ENCODE peak calls at places on chromosomes 3 and 15, in seven cellular contexts. One of them, this sample, is unnamed.

GRCh38 chr3:64443553-64444331 is 218.5 kb upstream of the PRICKLE2 start:
- DNase-seq in A172: no peak
- DNase-seq in Panc1: no peak
- DNase-seq in GM23338: no peak
- DNase-seq in NCI-H1436: no peak
- DNase-seq in small intestine: no peak
- DNase-seq in RWPE1: no peak
- DNase-seq in this sample: peak; percentile 41

GRCh38 chr3:158773166-158773565 is 28.7 kb upstream of the MFSD1 start:
- DNase-seq in A172: no peak
- DNase-seq in Panc1: no peak
- DNase-seq in GM23338: no peak
- DNase-seq in NCI-H1436: no peak
- DNase-seq in small intestine: no peak
- DNase-seq in RWPE1: no peak
- DNase-seq in this sample: no peak

GRCh38 chr3:45317710-45318109 is 70.7 kb upstream of the LARS2 start:
- DNase-seq in A172: no peak
- DNase-seq in Panc1: no peak
- DNase-seq in GM23338: no peak
- DNase-seq in NCI-H1436: no peak
- DNase-seq in small intestine: no peak
- DNase-seq in RWPE1: no peak
- DNase-seq in this sample: no peak

GRCh38 chr15:71753346-71753745 is 57.0 kb upstream of the NR2E3 start:
- DNase-seq in A172: peak; percentile 32
- DNase-seq in Panc1: no peak
- DNase-seq in GM23338: no peak
- DNase-seq in NCI-H1436: no peak
- DNase-seq in small intestine: no peak
- DNase-seq in RWPE1: no peak
- DNase-seq in this sample: no peak

GRCh38 chr15:64149424-64150235 is 1.9 kb upstream of the SNX22 start:
- DNase-seq in A172: no peak
- DNase-seq in Panc1: no peak
- DNase-seq in GM23338: peak; percentile 75
- DNase-seq in NCI-H1436: peak; percentile 5
- DNase-seq in small intestine: peak; percentile 27
- DNase-seq in RWPE1: no peak
- DNase-seq in this sample: no peak

GRCh38 chr3:7964899-7965298 is 536.7 kb upstream of the LMCD1 start:
- DNase-seq in A172: no peak
- DNase-seq in Panc1: no peak
- DNase-seq in GM23338: peak; percentile 37
- DNase-seq in NCI-H1436: no peak
- DNase-seq in small intestine: no peak
- DNase-seq in RWPE1: no peak
- DNase-seq in this sample: no peak

GRCh38 chr15:52733078-52733477 is 53.9 kb upstream of the ATOSA start:
- DNase-seq in A172: no peak
- DNase-seq in Panc1: no peak
- DNase-seq in GM23338: no peak
- DNase-seq in NCI-H1436: no peak
- DNase-seq in small intestine: no peak
- DNase-seq in RWPE1: no peak
- DNase-seq in this sample: no peak

GRCh38 chr15:101534376-101534970 is 45.0 kb upstream of the PCSK6 start:
- DNase-seq in A172: no peak
- DNase-seq in Panc1: no peak
- DNase-seq in GM23338: no peak
- DNase-seq in NCI-H1436: no peak
- DNase-seq in small intestine: no peak
- DNase-seq in RWPE1: no peak
- DNase-seq in this sample: no peak

GRCh38 chr15:39997031-39997430 is 42.0 kb downstream of the SRP14 start:
- DNase-seq in A172: no peak
- DNase-seq in Panc1: no peak
- DNase-seq in GM23338: no peak
- DNase-seq in NCI-H1436: no peak
- DNase-seq in small intestine: no peak
- DNase-seq in RWPE1: no peak
- DNase-seq in this sample: peak; percentile 21

GRCh38 chr3:181735921-181736320 is 24.2 kb downstream of the SOX2 start:
- DNase-seq in A172: no peak
- DNase-seq in Panc1: no peak
- DNase-seq in GM23338: no peak
- DNase-seq in NCI-H1436: no peak
- DNase-seq in small intestine: no peak
- DNase-seq in RWPE1: no peak
- DNase-seq in this sample: no peak

GRCh38 chr3:120566243-120566980 is 29.7 kb upstream of the NDUFB4 start:
- DNase-seq in A172: no peak
- DNase-seq in Panc1: no peak
- DNase-seq in GM23338: no peak
- DNase-seq in NCI-H1436: no peak
- DNase-seq in small intestine: peak; percentile 64
- DNase-seq in RWPE1: no peak
- DNase-seq in this sample: no peak

GRCh38 chr3:195711813-195712534 is 8.8 kb upstream of the MUC20 start:
- DNase-seq in A172: no peak
- DNase-seq in Panc1: no peak
- DNase-seq in GM23338: no peak
- DNase-seq in NCI-H1436: no peak
- DNase-seq in small intestine: no peak
- DNase-seq in RWPE1: no peak
- DNase-seq in this sample: no peak

GRCh38 chr3:5014431-5014830 is 35.2 kb downstream of the BHLHE40 start:
- DNase-seq in A172: no peak
- DNase-seq in Panc1: no peak
- DNase-seq in GM23338: no peak
- DNase-seq in NCI-H1436: no peak
- DNase-seq in small intestine: no peak
- DNase-seq in RWPE1: no peak
- DNase-seq in this sample: no peak

GRCh38 chr15:38002883-38003477 is 68.5 kb downstream of the TMCO5A start:
- DNase-seq in A172: peak; percentile 53
- DNase-seq in Panc1: no peak
- DNase-seq in GM23338: peak; percentile 83
- DNase-seq in NCI-H1436: no peak
- DNase-seq in small intestine: peak; percentile 62
- DNase-seq in RWPE1: peak; percentile 34
- DNase-seq in this sample: no peak

GRCh38 chr15:96553451-96553850 is 223.0 kb downstream of the NR2F2 start:
- DNase-seq in A172: no peak
- DNase-seq in Panc1: no peak
- DNase-seq in GM23338: no peak
- DNase-seq in NCI-H1436: no peak
- DNase-seq in small intestine: no peak
- DNase-seq in RWPE1: no peak
- DNase-seq in this sample: no peak

GRCh38 chr15:85607842-85608241 is 186.9 kb downstream of the KLHL25 start:
- DNase-seq in A172: peak; percentile 75
- DNase-seq in Panc1: peak; percentile 43
- DNase-seq in GM23338: no peak
- DNase-seq in NCI-H1436: no peak
- DNase-seq in small intestine: no peak
- DNase-seq in RWPE1: peak; percentile 69
- DNase-seq in this sample: no peak

GRCh38 chr3:57956833-57957174 is 51.4 kb upstream of the FLNB start:
- DNase-seq in A172: no peak
- DNase-seq in Panc1: no peak
- DNase-seq in GM23338: no peak
- DNase-seq in NCI-H1436: no peak
- DNase-seq in small intestine: no peak
- DNase-seq in RWPE1: no peak
- DNase-seq in this sample: no peak

GRCh38 chr3:194387276-194387675 is 11.8 kb downstream of the GP5 start:
- DNase-seq in A172: no peak
- DNase-seq in Panc1: no peak
- DNase-seq in GM23338: no peak
- DNase-seq in NCI-H1436: no peak
- DNase-seq in small intestine: no peak
- DNase-seq in RWPE1: no peak
- DNase-seq in this sample: no peak

GRCh38 chr15:56950979-56951378 is 32.5 kb downstream of the TCF12 start:
- DNase-seq in A172: no peak
- DNase-seq in Panc1: no peak
- DNase-seq in GM23338: no peak
- DNase-seq in NCI-H1436: no peak
- DNase-seq in small intestine: no peak
- DNase-seq in RWPE1: no peak
- DNase-seq in this sample: no peak

GRCh38 chr3:14121859-14122258 is 2.8 kb downstream of the CHCHD4 start:
- DNase-seq in A172: no peak
- DNase-seq in Panc1: no peak
- DNase-seq in GM23338: peak; percentile 16
- DNase-seq in NCI-H1436: no peak
- DNase-seq in small intestine: no peak
- DNase-seq in RWPE1: no peak
- DNase-seq in this sample: no peak

GRCh38 chr15:96462768-96463167 is 132.3 kb downstream of the NR2F2 start:
- DNase-seq in A172: no peak
- DNase-seq in Panc1: no peak
- DNase-seq in GM23338: no peak
- DNase-seq in NCI-H1436: no peak
- DNase-seq in small intestine: no peak
- DNase-seq in RWPE1: no peak
- DNase-seq in this sample: no peak

This sample was measured in GM04503.